ENCODE peak calls at places on chromosomes 5 and 9, in six cellular contexts. V is sigmoid colon, H is Panc1, X is stomach, B is breast epithelium, W is HepG2. C is an unnamed sample. For H3K9me3, the result is how much of the 10 kb centered on the place peaks cover.

GRCh38 chr5:138252944-138253343 is 21.5 kb downstream of the GFRA3 start:
- DNase-seq in V (no peak), H (no peak), X (no peak), B (no peak), W (no peak), C (no peak)

GRCh38 chr5:71938886-71939285 is 168.4 kb upstream of the MAP1B start:
- DNase-seq in V (no peak), H (no peak), X (peak), B (peak), W (peak), C (no peak)

GRCh38 chr5:149737355-149737754 is 7.2 kb downstream of the PPARGC1B start:
- DNase-seq in V (no peak), H (no peak), X (no peak), B (no peak), W (no peak), C (no peak)

GRCh38 chr9:20872340-20872977 is 159.0 kb downstream of the HACD4 start:
- DNase-seq in V (no peak), H (no peak), X (no peak), B (no peak), W (no peak), C (peak)

GRCh38 chr9:85925493-85925892 is 15.5 kb upstream of the NAA35 start:
- DNase-seq in V (no peak), H (no peak), X (no peak), B (no peak), W (no peak), C (no peak)

GRCh38 chr5:116576043-116576713 is 1.6 kb upstream of the SEMA6A start:
- DNase-seq in V (peak), H (no peak), X (peak), B (peak), W (peak), C (no peak)

GRCh38 chr5:139670369-139671095 is 22.4 kb downstream of the CXXC5 start:
- DNase-seq in V (no peak), H (no peak), X (no peak), B (no peak), W (peak), C (no peak)

GRCh38 chr5:123809594-123810172 is 297.7 kb downstream of the CSNK1G3 start:
- DNase-seq in V (no peak), H (no peak), X (no peak), B (no peak), W (no peak), C (no peak)

GRCh38 chr5:157371655-157372471 is 88.2 kb upstream of the NIPAL4 start:
- DNase-seq in V (no peak), H (no peak), X (no peak), B (no peak), W (no peak), C (no peak)

GRCh38 chr5:172481011-172481410 is 26.7 kb upstream of the SH3PXD2B start:
- DNase-seq in V (peak), H (no peak), X (no peak), B (no peak), W (peak), C (no peak)

GRCh38 chr5:108061941-108062340 is 320.0 kb downstream of the FBXL17 start:
- DNase-seq in V (no peak), H (no peak), X (no peak), B (no peak), W (no peak), C (peak)

GRCh38 chr9:115633099-115633498 is 515.1 kb upstream of the TNC start:
- DNase-seq in V (no peak), H (no peak), X (no peak), B (peak), W (no peak), C (no peak)

GRCh38 chr9:14661421-14662059 is 31.7 kb downstream of the ZDHHC21 start:
- DNase-seq in V (no peak), H (no peak), X (no peak), B (no peak), W (peak), C (peak)

GRCh38 chr9:18208166-18209059 is 265.5 kb upstream of the ADAMTSL1 start:
- DNase-seq in V (no peak), H (no peak), X (peak), B (peak), W (peak), C (no peak)

GRCh38 chr5:175750476-175751080 is 92.7 kb downstream of the HRH2 start:
- DNase-seq in V (no peak), H (no peak), X (no peak), B (no peak), W (no peak), C (no peak)

GRCh38 chr5:138054863-138055558 is 22.1 kb upstream of the FAM13B start:
- DNase-seq in V (no peak), H (no peak), X (no peak), B (peak), W (peak), C (no peak)

GRCh38 chr5:174575043-174575442 is 149.3 kb upstream of the MSX2 start:
- DNase-seq in V (no peak), H (no peak), X (no peak), B (no peak), W (no peak), C (no peak)

GRCh38 chr5:96294887-96295209 is 138.2 kb downstream of the PCSK1 start:
- DNase-seq in V (no peak), H (no peak), X (no peak), B (no peak), W (no peak), C (no peak)

GRCh38 chr9:37602817-37603216 is 10.4 kb upstream of the TOMM5 start:
- DNase-seq in V (no peak), H (no peak), X (peak), B (peak), W (no peak), C (no peak)

GRCh38 chr5:133538718-133539117 is 73.6 kb downstream of the FSTL4 start:
- DNase-seq in V (no peak), H (no peak), X (no peak), B (no peak), W (no peak), C (no peak)

GRCh38 chr5:81553570-81554212 is 159.8 kb upstream of the ACOT12 start:
- DNase-seq in V (no peak), H (no peak), X (no peak), B (no peak), W (no peak), C (peak)

GRCh38 chr5:129664336-129664937 is 83.5 kb upstream of the MINAR2 start:
- DNase-seq in V (no peak), H (peak), X (peak), B (no peak), W (peak), C (peak)

GRCh38 chr9:76773051-76773450 is 8.8 kb downstream of the PCA3 start:
- DNase-seq in V (no peak), H (no peak), X (no peak), B (no peak), W (no peak), C (no peak)

GRCh38 chr5:100790951-100791350 is 112.1 kb downstream of the ST8SIA4 start:
- DNase-seq in V (no peak), H (no peak), X (no peak), B (no peak), W (no peak), C (no peak)

GRCh38 chr5:138463335-138464017 is 1.8 kb upstream of the EGR1 start:
- DNase-seq in V (peak), H (no peak), X (no peak), B (peak), W (no peak), C (no peak)

GRCh38 chr9:123743737-123744136 is 186.2 kb downstream of the DENND1A start:
- DNase-seq in V (no peak), H (no peak), X (no peak), B (no peak), W (no peak), C (no peak)

GRCh38 chr9:693460-694390 is 147.8 kb upstream of the DMRT1 start:
- DNase-seq in V (peak), H (no peak), X (no peak), B (no peak), W (no peak), C (peak)

GRCh38 chr5:141040093-141040762 is 10.9 kb upstream of the PCDHB1 start:
- DNase-seq in V (no peak), H (peak), X (no peak), B (peak), W (no peak), C (peak)

GRCh38 chr5:64900618-64901017 is 131.9 kb downstream of the CWC27 start:
- DNase-seq in V (no peak), H (no peak), X (no peak), B (no peak), W (peak), C (no peak)

GRCh38 chr9:82934949-82935348 is 128.0 kb downstream of the RASEF start:
- DNase-seq in V (no peak), H (peak), X (no peak), B (no peak), W (peak), C (no peak)

GRCh38 chr5:96562614-96563013 is 99.6 kb upstream of the CAST start:
- DNase-seq in V (no peak), H (no peak), X (no peak), B (no peak), W (no peak), C (no peak)

GRCh38 chr9:77475641-77476473 is 172.3 kb downstream of the GNA14 start:
- DNase-seq in V (no peak), H (no peak), X (no peak), B (no peak), W (no peak), C (no peak)

GRCh38 chr9:92680166-92681119 is 10.5 kb upstream of the IPPK start:
- DNase-seq in V (no peak), H (no peak), X (no peak), B (no peak), W (no peak), C (no peak)

GRCh38 chr9:129408535-129409215 is 212.2 kb downstream of the C9orf50 start:
- DNase-seq in V (no peak), H (no peak), X (peak), B (no peak), W (no peak), C (no peak)

DNA sequence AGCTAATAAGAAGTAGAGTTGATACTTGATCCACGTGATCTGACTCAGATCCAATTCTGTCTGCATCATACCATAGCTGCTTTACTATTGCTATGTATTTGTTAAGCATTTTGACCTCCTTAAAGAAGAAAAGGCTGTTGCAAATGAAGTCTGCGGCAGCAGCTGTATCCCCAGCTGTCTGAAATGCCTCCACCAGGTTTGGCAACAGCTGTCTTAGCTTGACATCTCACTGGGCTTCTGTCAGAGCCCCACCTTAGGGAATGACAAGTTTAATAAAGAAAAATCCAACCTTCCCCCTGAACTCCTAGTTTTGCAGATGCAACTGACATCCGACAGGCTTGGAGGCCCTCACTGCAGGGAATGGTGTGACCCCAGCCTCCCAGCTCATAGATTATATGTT is 75.5 kb upstream of the SLC44A1 start:
- DNase-seq in V (no peak), H (no peak), X (no peak), B (no peak), W (no peak), C (no peak)
- H3K9me3 ChIP-seq in V (under half), H (under half), X (under half), B (under half), W (under half), C (under half)

GRCh38 chr9:134367796-134368490 is 41.7 kb downstream of the RXRA start:
- DNase-seq in V (no peak), H (no peak), X (no peak), B (no peak), W (no peak), C (peak)
- TF ChIP-seq POLR2AphosphoS5 in V (no peak), H (no peak), X (no peak), B (no peak), W (no peak), C (peak)

DNA sequence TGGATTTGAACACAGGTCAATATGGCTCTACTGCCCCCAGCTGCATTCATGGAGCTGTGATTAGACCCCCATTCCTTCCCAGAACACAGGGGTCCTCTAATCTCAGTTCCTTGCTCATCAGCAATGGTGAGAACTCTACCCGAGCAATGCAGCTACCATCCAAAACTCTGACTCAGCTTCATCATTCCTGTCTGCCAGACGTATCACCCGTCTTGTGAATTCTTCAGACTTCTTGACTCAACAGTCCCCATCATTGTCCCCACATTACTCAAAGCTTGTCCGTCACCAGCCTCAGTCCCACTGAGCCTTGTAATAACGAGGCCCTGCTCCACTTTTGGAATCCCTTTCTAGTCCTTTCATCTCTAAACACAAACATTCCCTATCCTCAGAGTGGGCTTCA is 36.3 kb upstream of the STX17 start:
- DNase-seq in V (no peak), H (no peak), X (no peak), B (no peak), W (no peak), C (no peak)
- H3K9me3 ChIP-seq in V (under half), H (under half), X (under half), B (under half), W (under half), C (under half)

GRCh38 chr5:60334281-60334713 is 365.7 kb downstream of the DEPDC1B start:
- DNase-seq in V (no peak), H (no peak), X (no peak), B (no peak), W (peak), C (no peak)
- TF ChIP-seq POLR2AphosphoS5 in V (no peak), H (no peak), X (peak), B (no peak), W (no peak), C (no peak)

DNA sequence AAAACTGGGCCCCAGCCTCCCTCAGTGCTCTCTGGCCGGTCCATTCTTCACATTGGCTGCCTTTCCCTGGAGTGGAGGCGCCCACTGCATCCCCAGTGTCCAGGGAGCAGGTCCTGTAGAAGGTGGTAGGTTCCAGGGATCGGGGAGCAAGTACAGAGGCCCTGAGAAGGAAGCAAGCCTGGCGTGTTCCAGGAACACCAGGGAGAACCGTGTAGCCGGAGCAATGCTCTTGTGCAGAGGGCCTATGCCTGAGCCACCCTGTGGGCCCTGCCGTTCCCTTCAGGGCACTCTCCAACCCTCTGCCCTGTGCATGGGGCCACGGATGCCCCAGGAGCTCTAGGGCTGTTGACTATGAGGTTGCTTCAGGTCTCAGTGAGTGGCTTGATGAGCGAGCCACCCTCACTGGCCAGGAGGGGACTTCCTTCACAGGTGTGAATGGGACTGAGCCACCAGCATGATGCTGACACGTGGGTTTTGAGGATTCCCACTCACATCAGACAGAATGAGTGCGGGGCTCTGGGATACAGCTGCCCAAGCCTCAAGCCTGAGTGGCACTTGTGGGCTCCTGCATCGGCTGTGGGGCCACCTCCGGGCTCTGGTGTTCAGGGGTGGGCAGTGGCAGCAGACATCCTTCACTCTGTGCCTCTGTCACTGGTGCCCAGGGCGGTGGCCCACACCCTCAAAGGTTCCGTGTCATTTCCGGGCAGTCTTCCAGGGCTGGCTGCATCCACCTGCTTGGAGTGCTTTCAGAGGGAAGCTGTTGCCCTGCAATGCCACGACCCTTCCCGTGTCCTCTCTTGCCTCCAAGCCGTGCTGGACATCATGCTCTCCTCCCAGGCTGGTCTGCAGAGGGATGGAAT is 54.4 kb downstream of the ADAMTS2 start:
- DNase-seq in V (peak), H (no peak), X (no peak), B (no peak), W (no peak), C (no peak)
- H3K9me3 ChIP-seq in V (under half), H (under half), X (under half), B (under half), W (under half), C (under half)

GRCh38 chr9:97411789-97412627 is at the start of gene TDRD7:
- DNase-seq in V (peak), H (no peak), X (peak), B (peak), W (peak), C (no peak)
- TF ChIP-seq POLR2AphosphoS5 in V (peak), H (no peak), X (peak), B (peak), W (no peak), C (no peak)

C was measured in SK-N-MC.